ENCODE peak calls at places on chromosomes 7 and 10, in four cellular contexts. G is HepG2, F is GM12878, O is H1. B is an unnamed sample. For H3K4me1, the result is how much of the 10 kb centered on the place peaks cover.

GRCh38 chr7:148463210-148463609 is 127.4 kb upstream of the C7orf33 start:
- DNase-seq in G (no peak), O (no peak), F (no peak), B (no peak)

GRCh38 chr7:135536160-135536559 is 21.6 kb upstream of the NUP205 start:
- DNase-seq in G (peak), O (no peak), F (no peak), B (no peak)

GRCh38 chr7:24898691-24899090 is 81.3 kb downstream of the OSBPL3 start:
- DNase-seq in O (no peak), F (no peak), G (no peak), B (no peak)

GRCh38 chr10:115949282-115949844 is 323.6 kb downstream of the GFRA1 start:
- DNase-seq in F (no peak), G (no peak), O (no peak), B (no peak)

GRCh38 chr7:156475179-156475578 is 165.4 kb upstream of the RNF32 start:
- DNase-seq in G (no peak), O (no peak), F (peak), B (no peak)

GRCh38 chr7:151520419-151521229 is 929 bp upstream of the RHEB start:
- DNase-seq in F (no peak), O (no peak), G (no peak), B (no peak)

GRCh38 chr7:114678116-114678515 is 243.8 kb upstream of the MDFIC start:
- DNase-seq in O (no peak), G (no peak), F (no peak), B (no peak)

GRCh38 chr7:130397472-130397871 is 17.2 kb downstream of the CPA1 start:
- DNase-seq in O (no peak), F (no peak), G (no peak), B (no peak)

GRCh38 chr10:97763411-97763810 is 8.4 kb downstream of the SFRP5 start:
- DNase-seq in G (no peak), F (no peak), O (no peak), B (no peak)

GRCh38 chr10:8273749-8274148 is 219.3 kb downstream of the GATA3 start:
- DNase-seq in F (no peak), G (no peak), O (no peak), B (no peak)

GRCh38 chr7:70408477-70408876 is 723.5 kb upstream of the GALNT17 start:
- DNase-seq in O (no peak), F (no peak), G (no peak), B (no peak)

GRCh38 chr7:69374036-69374420 is 224.2 kb upstream of the AUTS2 start:
- DNase-seq in F (no peak), G (no peak), O (no peak), B (no peak)

GRCh38 chr7:159136846-159137245 is 7.8 kb downstream of the VIPR2 start:
- DNase-seq in F (no peak), O (no peak), G (no peak), B (no peak)

GRCh38 chr7:5357951-5358350 is 65.7 kb downstream of the TNRC18 start:
- DNase-seq in G (no peak), F (no peak), O (no peak), B (no peak)

GRCh38 chr7:106064329-106064728 is 47.8 kb downstream of the SYPL1 start:
- DNase-seq in F (no peak), O (no peak), G (no peak), B (no peak)

GRCh38 chr10:8967004-8967530 is 912.6 kb downstream of the GATA3 start:
- DNase-seq in F (no peak), O (no peak), G (no peak), B (no peak)

GRCh38 chr7:50662059-50662689 is 97.0 kb upstream of the DDC start:
- DNase-seq in G (no peak), F (no peak), O (no peak), B (no peak)

GRCh38 chr10:128563387-128563786 is 437.2 kb upstream of the MKI67 start:
- DNase-seq in G (no peak), O (no peak), F (no peak), B (no peak)

GRCh38 chr7:142866361-142867096 is 11.7 kb downstream of the EPHB6 start:
- DNase-seq in F (no peak), G (peak), O (no peak), B (peak)

GRCh38 chr7:44638611-44639557 is 32.5 kb downstream of the OGDH start:
- DNase-seq in O (no peak), F (peak), G (peak), B (no peak)

GRCh38 chr10:5234106-5234877 is 37.7 kb downstream of the AKR1C4 start:
- DNase-seq in O (no peak), F (no peak), G (peak), B (no peak)

GRCh38 chr7:73899731-73900142 is 38.8 kb downstream of the TMEM270 start:
- DNase-seq in F (no peak), G (no peak), O (no peak), B (no peak)

GRCh38 chr10:74051729-74052342 is 53.9 kb downstream of the VCL start:
- DNase-seq in O (no peak), G (no peak), F (no peak), B (no peak)

GRCh38 chr7:995571-995970 is 12.6 kb downstream of the CYP2W1 start:
- DNase-seq in F (no peak), O (no peak), G (no peak), B (no peak)

GRCh38 chr10:26389533-26389932 is 48.6 kb upstream of the APBB1IP start:
- DNase-seq in F (no peak), G (no peak), O (no peak), B (no peak)

GRCh38 chr10:93420091-93420490 is 62.0 kb downstream of the MYOF start:
- DNase-seq in O (no peak), F (no peak), G (no peak), B (no peak)

GRCh38 chr7:99326408-99326782 is 697 bp downstream of the ARPC1A start:
- DNase-seq in O (no peak), F (no peak), G (no peak), B (no peak)

GRCh38 chr10:1608408-1609037 is 128.8 kb downstream of the ADARB2 start:
- DNase-seq in F (no peak), G (no peak), O (peak), B (no peak)

GRCh38 chr10:113126506-113127192 is 176.6 kb downstream of the TCF7L2 start:
- DNase-seq in G (peak), O (no peak), F (no peak), B (peak)

GRCh38 chr7:5692112-5692844 is 89.2 kb downstream of the RNF216 start:
- DNase-seq in F (no peak), G (peak), O (no peak), B (no peak)

GRCh38 chr7:102992509-102992819 is 79.7 kb downstream of the LRRC17 start:
- DNase-seq in G (no peak), F (no peak), O (no peak), B (no peak)

GRCh38 chr7:102994567-102994966 is 80.0 kb downstream of the FBXL13 start:
- DNase-seq in F (no peak), G (no peak), O (no peak), B (no peak)

GRCh38 chr7:102992820-102993531 is 80.2 kb downstream of the LRRC17 start:
- DNase-seq in F (no peak), O (no peak), G (peak), B (no peak)

GRCh38 chr7:102991540-102992214 is 78.9 kb downstream of the LRRC17 start:
- DNase-seq in O (no peak), G (peak), F (no peak), B (no peak)

GRCh38 chr7:102993532-102994029 is 80.8 kb downstream of the LRRC17 start:
- DNase-seq in O (no peak), F (no peak), G (no peak), B (no peak)
- H3K4me1 ChIP-seq in O (under half), F (under half), G (half or more), B (under half)

GRCh38 chr7:65509368-65510186 is 135.9 kb downstream of the ZNF92 start:
- DNase-seq in F (no peak), G (no peak), O (no peak), B (no peak)
- TF ChIP-seq YY1 in F (no peak), G (no peak), O (no peak), B (no peak)

DNA sequence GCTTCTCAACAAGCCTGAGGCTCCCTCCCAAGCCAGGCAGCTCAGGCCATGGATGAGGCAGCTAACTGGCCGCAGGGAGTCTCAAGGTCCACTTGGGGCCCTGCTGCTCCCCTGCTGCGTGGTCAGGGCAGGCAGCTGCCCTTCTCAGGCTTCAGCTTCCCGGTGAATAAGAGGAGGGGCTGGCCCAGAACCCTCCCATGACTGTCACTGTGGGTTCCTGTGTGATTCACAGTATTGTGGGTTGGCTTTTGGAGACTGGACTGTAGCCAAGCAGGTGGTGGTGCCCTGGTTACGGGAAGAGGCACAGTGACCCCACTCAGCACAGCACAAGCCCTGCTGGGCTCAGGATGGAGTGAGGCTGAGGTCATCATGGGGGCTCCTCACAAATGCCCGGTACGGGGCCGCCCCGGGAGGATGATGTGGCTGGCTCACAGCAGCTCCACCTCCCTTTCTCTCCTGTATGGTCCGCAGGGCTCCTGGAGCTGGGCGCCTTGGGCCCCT is 189.8 kb downstream of the HECW1 start:
- DNase-seq in G (peak), O (no peak), F (no peak), B (no peak)
- TF ChIP-seq SUZ12 in G (no peak), O (no peak), F (no peak), B (no peak)

GRCh38 chr7:72183835-72184234 is 228.3 kb downstream of the CALN1 start:
- DNase-seq in G (peak), O (no peak), F (no peak), B (peak)
- H3K4me1 ChIP-seq in G (under half), O (under half), F (under half), B (under half)

DNA sequence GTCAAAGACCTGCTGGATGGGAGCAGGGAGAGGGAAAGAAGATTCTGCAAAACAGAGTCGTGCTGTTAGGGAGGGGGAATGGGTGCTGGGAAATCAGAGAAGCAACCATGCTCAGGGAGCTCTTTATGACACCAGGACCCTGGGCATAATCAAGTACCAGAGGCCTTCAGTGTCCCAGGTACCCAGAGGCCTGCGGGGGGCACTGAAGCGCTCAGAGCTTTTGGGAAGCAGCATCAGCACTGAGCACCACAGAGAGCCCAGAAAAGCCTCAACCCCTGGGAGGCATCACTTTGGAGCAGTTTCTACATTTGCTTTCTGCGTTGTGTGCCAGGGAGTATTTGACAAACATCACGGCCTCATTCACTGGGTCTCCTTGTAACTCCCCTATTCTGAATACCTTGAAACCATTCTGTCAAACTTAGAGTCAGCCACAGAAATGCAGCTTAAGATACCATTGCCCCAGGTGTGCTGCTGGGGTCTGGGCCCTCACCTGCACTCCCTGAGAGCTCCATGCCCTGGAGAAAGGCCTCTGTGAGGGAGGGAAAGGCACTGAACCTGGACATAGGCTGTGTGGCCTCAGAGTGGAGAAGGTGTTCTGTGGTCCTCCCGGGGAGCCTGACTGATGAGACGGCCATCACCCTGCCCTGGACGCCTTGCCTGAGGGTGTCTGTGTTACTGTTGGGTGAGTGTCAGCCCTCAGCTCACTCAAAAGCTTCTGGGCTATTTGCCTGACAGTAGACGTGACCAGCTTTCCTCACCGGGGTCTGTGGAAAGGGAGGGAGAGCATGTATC is 37.1 kb downstream of the CXCL12 start:
- DNase-seq in F (no peak), O (no peak), G (no peak), B (no peak)
- TF ChIP-seq YY1 in F (no peak), O (no peak), G (no peak), B (no peak)

DNA sequence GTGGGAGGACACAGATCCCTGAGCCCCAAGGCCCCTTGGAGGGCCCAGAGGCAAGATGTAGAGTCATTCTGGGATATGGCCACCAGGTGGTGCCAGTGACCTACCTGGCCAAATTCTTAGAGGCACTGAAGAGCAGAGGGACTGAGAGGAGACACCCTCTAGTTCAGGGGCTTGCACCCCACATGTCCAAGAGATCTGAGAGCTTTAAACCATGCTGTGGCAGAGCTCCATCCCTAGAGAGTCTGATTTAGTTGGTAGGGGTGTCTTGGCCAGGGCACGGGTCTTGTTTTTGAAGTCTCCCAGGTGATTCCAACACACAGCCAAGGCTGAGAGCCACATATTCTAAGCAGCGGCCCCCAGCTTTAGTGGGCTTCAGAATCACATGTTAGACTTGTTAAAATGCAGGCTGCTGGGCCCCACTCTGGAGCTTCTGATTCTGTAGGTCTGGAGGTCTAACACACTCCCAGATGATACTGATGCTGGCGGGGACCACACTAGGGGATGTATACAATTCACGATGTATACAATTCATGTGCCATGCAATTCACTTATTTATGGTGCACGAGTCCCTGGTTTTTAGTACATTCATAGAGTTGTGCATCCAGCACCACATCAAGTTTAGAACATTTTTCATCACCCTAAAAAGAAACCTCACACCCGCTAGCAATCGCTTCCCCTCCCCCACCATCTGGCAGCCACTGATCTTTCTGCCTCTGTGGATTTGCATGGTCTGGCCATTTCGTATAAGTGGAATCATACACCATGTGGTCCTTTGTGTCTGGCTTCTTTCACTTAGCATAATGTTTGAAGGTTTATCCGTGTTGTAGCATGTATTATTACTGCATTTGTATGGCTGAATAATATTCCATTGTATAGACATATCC is 52.3 kb downstream of the PRF1 start:
- DNase-seq in O (no peak), G (peak), F (peak), B (no peak)
- TF ChIP-seq SUZ12 in O (no peak), G (no peak), F (no peak), B (no peak)

GRCh38 chr10:72311667-72312066 is 37.9 kb downstream of the DDIT4 start:
- DNase-seq in F (no peak), O (no peak), G (no peak), B (no peak)
- H3K4me1 ChIP-seq in F (under half), O (under half), G (half or more), B (under half)